ENCODE peak calls at places on chromosomes 2 and 18, in six cellular contexts. Z is K562, P is HCT116, N is SK-N-SH, B is GM12878, O is HepG2. I is an unnamed sample.

GRCh38 chr2:40043191-40043590 is 264.1 kb upstream of the THUMPD2 start:
- DNase-seq in P (no peak), O (no peak), N (no peak), B (no peak), Z (no peak), I (no peak)

GRCh38 chr2:65501074-65501473 is 68.7 kb upstream of the SPRED2 start:
- DNase-seq in O (no peak), Z (no peak), B (peak; percentile 11), P (no peak), N (no peak), I (no peak)

GRCh38 chr18:23958036-23958435 is 56.5 kb upstream of the TTC39C start:
- DNase-seq in O (no peak), B (no peak), N (no peak), Z (no peak), P (no peak), I (no peak)

GRCh38 chr2:23658466-23658942 is 268.4 kb downstream of the ATAD2B start:
- DNase-seq in B (no peak), P (no peak), Z (no peak), N (no peak), O (peak; percentile 91), I (no peak)

GRCh38 chr18:54240629-54241107 is 16.2 kb upstream of the MBD2 start:
- DNase-seq in O (no peak), P (no peak), B (no peak), Z (no peak), N (no peak), I (no peak)

GRCh38 chr18:42298744-42299685 is 344.0 kb downstream of the PIK3C3 start:
- DNase-seq in B (no peak), N (peak; percentile 62), P (peak; percentile 12), Z (peak; percentile 39), O (peak; percentile 68), I (peak; percentile 89)

GRCh38 chr2:160932960-160933359 is 227.3 kb upstream of the TANK start:
- DNase-seq in P (no peak), B (no peak), Z (no peak), O (peak; percentile 79), N (no peak), I (no peak)

GRCh38 chr2:191362841-191363240 is 117.6 kb downstream of the MYO1B start:
- DNase-seq in B (no peak), N (no peak), O (no peak), P (no peak), Z (no peak), I (no peak)

GRCh38 chr18:9335255-9336045 is 877 bp downstream of the TWSG1 start:
- DNase-seq in P (no peak), O (no peak), N (no peak), B (no peak), Z (no peak), I (no peak)

GRCh38 chr18:24868760-24869237 is 408.4 kb downstream of the HRH4 start:
- DNase-seq in B (no peak), P (no peak), O (no peak), N (no peak), Z (no peak), I (no peak)

GRCh38 chr2:188217266-188217665 is 74.4 kb upstream of the GULP1 start:
- DNase-seq in N (no peak), O (no peak), B (no peak), P (no peak), Z (no peak), I (peak; percentile 58)

GRCh38 chr18:74951165-74951760 is 257.7 kb downstream of the PTGR3 start:
- DNase-seq in B (peak; percentile 59), Z (no peak), O (peak; percentile 32), P (no peak), N (no peak), I (no peak)

GRCh38 chr2:147222506-147222905 is 622.3 kb upstream of the ACVR2A start:
- DNase-seq in Z (no peak), P (no peak), N (no peak), B (no peak), O (no peak), I (no peak)

GRCh38 chr2:69381337-69381737 is 5.7 kb downstream of the GFPT1 start:
- DNase-seq in O (no peak), Z (no peak), B (no peak), P (no peak), N (no peak), I (no peak)

GRCh38 chr2:16475581-16475980 is 190.1 kb downstream of the CYRIA start:
- DNase-seq in N (no peak), P (no peak), O (no peak), Z (no peak), B (no peak), I (no peak)

GRCh38 chr2:18369750-18370149 is 190.7 kb downstream of the RDH14 start:
- DNase-seq in P (no peak), O (no peak), Z (no peak), B (no peak), N (no peak), I (no peak)

GRCh38 chr2:67879586-67880290 is 183.1 kb downstream of the C1D start:
- DNase-seq in Z (no peak), O (no peak), P (no peak), N (peak; percentile 6), B (no peak), I (no peak)

GRCh38 chr2:95031726-95032116 is 6.2 kb downstream of the MAL start:
- DNase-seq in O (no peak), P (no peak), N (no peak), B (no peak), Z (no peak), I (no peak)

GRCh38 chr2:42244520-42244919 is 75.4 kb downstream of the EML4 start:
- DNase-seq in N (no peak), O (no peak), P (no peak), B (no peak), Z (no peak), I (no peak)

GRCh38 chr18:24799176-24799575 is 338.7 kb downstream of the HRH4 start:
- DNase-seq in Z (no peak), N (no peak), O (no peak), P (no peak), B (no peak), I (no peak)

GRCh38 chr2:43024515-43024962 is 201.9 kb downstream of the ZFP36L2 start:
- DNase-seq in Z (peak; percentile 84), P (peak; percentile 12), N (peak; percentile 96), O (no peak), B (no peak), I (peak; percentile 90)

GRCh38 chr18:8747440-8747937 is 42.1 kb downstream of the MTCL1 start:
- DNase-seq in P (no peak), B (no peak), O (no peak), N (no peak), Z (no peak), I (no peak)

GRCh38 chr2:68741805-68742306 is 7.2 kb downstream of the ARHGAP25 start:
- DNase-seq in P (no peak), B (no peak), Z (no peak), N (no peak), O (no peak), I (no peak)

GRCh38 chr2:175948202-175948601 is 53.9 kb downstream of the LNPK start:
- DNase-seq in Z (no peak), N (no peak), O (no peak), B (no peak), P (no peak), I (no peak)

GRCh38 chr2:138023298-138023697 is 59.0 kb downstream of the HNMT start:
- DNase-seq in O (no peak), N (no peak), Z (no peak), P (no peak), B (no peak), I (no peak)

GRCh38 chr2:65017335-65017734 is 28.1 kb downstream of the SLC1A4 start:
- DNase-seq in O (no peak), N (no peak), B (no peak), Z (no peak), P (no peak), I (peak; percentile 60)

GRCh38 chr2:106944220-106944619 is 58.3 kb upstream of the ST6GAL2 start:
- DNase-seq in O (no peak), Z (no peak), B (no peak), P (no peak), N (no peak), I (no peak)

GRCh38 chr18:49548266-49548665 is 13.6 kb upstream of the LIPG start:
- DNase-seq in N (no peak), O (peak; percentile 7), Z (no peak), B (no peak), P (peak; percentile 22), I (no peak)

GRCh38 chr2:134138115-134138514 is 115.8 kb upstream of the MGAT5 start:
- DNase-seq in P (no peak), B (no peak), Z (no peak), N (no peak), O (no peak), I (no peak)

DNA sequence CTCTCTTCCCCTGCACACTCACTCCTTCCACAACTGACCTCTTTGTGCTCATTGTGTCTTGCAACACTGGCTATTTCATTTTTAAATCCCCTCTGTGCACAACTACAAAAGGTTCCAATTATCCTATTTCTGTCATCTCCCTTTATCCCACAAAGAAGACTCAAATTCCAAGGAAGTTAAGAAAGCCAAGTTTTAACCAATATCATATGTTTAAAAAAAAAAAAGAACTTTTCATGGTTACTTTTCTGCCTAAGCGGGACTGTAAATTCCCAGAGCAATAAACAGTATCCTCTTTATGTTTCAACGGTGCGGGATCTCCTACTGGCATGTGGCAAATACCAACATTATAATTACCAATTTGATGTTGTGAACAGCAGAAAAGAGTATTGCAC is 83.8 kb downstream of the DOCK10 start:
- DNase-seq in Z (no peak), P (no peak), N (no peak), B (no peak), O (no peak), I (no peak)
- H3K4me2 ChIP-seq in Z (no peak overlapping the region), P (no peak overlapping the region), N (peak overlapping the region; percentile 65), B (peak overlapping the region; percentile 83), O (no peak overlapping the region), I (no peak overlapping the region)

GRCh38 chr2:189252991-189253680 is 73.6 kb upstream of the COL5A2 start:
- DNase-seq in B (no peak), O (no peak), P (no peak), Z (no peak), N (no peak), I (no peak)
- TF ChIP-seq REST in B (no peak), O (no peak), P (no peak), Z (no peak), N (no peak), I (no peak)

GRCh38 chr2:28980368-28981015 is 606 bp upstream of the TOGARAM2 start:
- DNase-seq in N (no peak), O (no peak), P (no peak), B (no peak), Z (no peak), I (no peak)
- H2AFZ ChIP-seq in N (no peak overlapping the region), O (no peak overlapping the region), P (no peak overlapping the region), B (no peak overlapping the region), Z (no peak overlapping the region), I (no peak overlapping the region)

DNA sequence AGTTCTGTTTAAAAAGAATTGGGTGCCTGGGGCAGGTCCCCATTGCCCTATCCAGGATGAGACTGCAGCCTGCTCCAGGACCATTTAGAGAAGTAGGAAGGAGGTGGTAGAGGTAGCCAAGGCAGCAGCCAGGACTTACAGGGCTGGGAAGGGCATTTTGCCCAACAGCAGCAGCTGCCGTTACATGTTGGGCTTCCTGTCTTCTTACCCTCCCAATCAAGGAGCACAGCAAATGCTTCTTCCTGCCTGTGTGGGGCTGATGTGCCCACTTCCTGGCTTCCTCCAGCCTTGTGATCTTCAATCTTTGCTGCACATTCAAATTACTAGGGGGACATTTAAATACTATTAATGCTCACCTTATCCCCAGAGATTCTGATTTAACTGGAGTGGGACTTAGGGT is 112.0 kb downstream of the QPCT start:
- DNase-seq in B (no peak), Z (no peak), O (no peak), P (no peak), N (no peak), I (no peak)
- H3K4me2 ChIP-seq in B (no peak overlapping the region), Z (no peak overlapping the region), O (no peak overlapping the region), P (no peak overlapping the region), N (no peak overlapping the region), I (no peak overlapping the region)